ENCODE peak calls at places on chromosome 4, in seven cellular contexts. One of them, this sample, is unnamed.

GRCh38 chr4:28555851-28556250 is 1695.2 kb downstream of the STIM2 start:
- DNase-seq in amygdala: no peak
- DNase-seq in activated naive CD4-positive, alpha-beta T cell: no peak
- DNase-seq in endothelial cell: no peak
- DNase-seq in AG08396: no peak
- DNase-seq in NCI-H2081 treated with DMSO at 0.1 percent for 48 hours: no peak
- DNase-seq in germinal center: no peak
- DNase-seq in this sample: no peak

GRCh38 chr4:5423670-5424069 is 284.7 kb downstream of the EVC2 start:
- DNase-seq in amygdala: no peak
- DNase-seq in AG08396: no peak
- DNase-seq in endothelial cell: no peak
- DNase-seq in NCI-H2081 treated with DMSO at 0.1 percent for 48 hours: no peak
- DNase-seq in germinal center: no peak
- DNase-seq in activated naive CD4-positive, alpha-beta T cell: no peak
- DNase-seq in this sample: no peak

GRCh38 chr4:125303058-125303457 is 11.7 kb upstream of the FAT4 start:
- DNase-seq in germinal center: no peak
- DNase-seq in amygdala: no peak
- DNase-seq in endothelial cell: no peak
- DNase-seq in AG08396: no peak
- DNase-seq in NCI-H2081 treated with DMSO at 0.1 percent for 48 hours: no peak
- DNase-seq in activated naive CD4-positive, alpha-beta T cell: no peak
- DNase-seq in this sample: no peak

GRCh38 chr4:8732092-8732491 is 139.5 kb downstream of the CPZ start:
- DNase-seq in AG08396: no peak
- DNase-seq in activated naive CD4-positive, alpha-beta T cell: no peak
- DNase-seq in endothelial cell: no peak
- DNase-seq in amygdala: no peak
- DNase-seq in germinal center: no peak
- DNase-seq in NCI-H2081 treated with DMSO at 0.1 percent for 48 hours: no peak
- DNase-seq in this sample: no peak

GRCh38 chr4:61202638-61203495 is 2.7 kb downstream of the ADGRL3 start:
- DNase-seq in germinal center: no peak
- DNase-seq in NCI-H2081 treated with DMSO at 0.1 percent for 48 hours: peak; percentile 38
- DNase-seq in AG08396: no peak
- DNase-seq in activated naive CD4-positive, alpha-beta T cell: no peak
- DNase-seq in endothelial cell: peak; percentile 22
- DNase-seq in amygdala: peak; percentile 52
- DNase-seq in this sample: no peak

GRCh38 chr4:22237155-22237751 is 278.6 kb downstream of the ADGRA3 start:
- DNase-seq in germinal center: no peak
- DNase-seq in endothelial cell: peak; percentile 69
- DNase-seq in NCI-H2081 treated with DMSO at 0.1 percent for 48 hours: no peak
- DNase-seq in AG08396: no peak
- DNase-seq in activated naive CD4-positive, alpha-beta T cell: peak; percentile 14
- DNase-seq in amygdala: peak; percentile 65
- DNase-seq in this sample: no peak

GRCh38 chr4:54497947-54498346 is 159.8 kb upstream of the KIT start:
- DNase-seq in NCI-H2081 treated with DMSO at 0.1 percent for 48 hours: no peak
- DNase-seq in amygdala: no peak
- DNase-seq in AG08396: no peak
- DNase-seq in activated naive CD4-positive, alpha-beta T cell: no peak
- DNase-seq in endothelial cell: no peak
- DNase-seq in germinal center: no peak
- DNase-seq in this sample: no peak

GRCh38 chr4:149964001-149964400 is 114.2 kb upstream of the DCLK2 start:
- DNase-seq in germinal center: no peak
- DNase-seq in endothelial cell: no peak
- DNase-seq in AG08396: no peak
- DNase-seq in NCI-H2081 treated with DMSO at 0.1 percent for 48 hours: no peak
- DNase-seq in amygdala: no peak
- DNase-seq in activated naive CD4-positive, alpha-beta T cell: no peak
- DNase-seq in this sample: no peak

GRCh38 chr4:48832571-48832970 is 1.7 kb downstream of the OCIAD1 start:
- DNase-seq in activated naive CD4-positive, alpha-beta T cell: no peak
- DNase-seq in AG08396: no peak
- DNase-seq in germinal center: no peak
- DNase-seq in endothelial cell: no peak
- DNase-seq in amygdala: no peak
- DNase-seq in NCI-H2081 treated with DMSO at 0.1 percent for 48 hours: no peak
- DNase-seq in this sample: no peak

GRCh38 chr4:8586246-8586645 is 6.1 kb downstream of the GPR78 start:
- DNase-seq in activated naive CD4-positive, alpha-beta T cell: no peak
- DNase-seq in AG08396: no peak
- DNase-seq in endothelial cell: no peak
- DNase-seq in amygdala: no peak
- DNase-seq in germinal center: no peak
- DNase-seq in NCI-H2081 treated with DMSO at 0.1 percent for 48 hours: no peak
- DNase-seq in this sample: no peak

GRCh38 chr4:117796677-117797076 is 237.6 kb upstream of the NDST3 start:
- DNase-seq in endothelial cell: no peak
- DNase-seq in AG08396: no peak
- DNase-seq in amygdala: no peak
- DNase-seq in NCI-H2081 treated with DMSO at 0.1 percent for 48 hours: peak; percentile 76
- DNase-seq in activated naive CD4-positive, alpha-beta T cell: no peak
- DNase-seq in germinal center: no peak
- DNase-seq in this sample: no peak

GRCh38 chr4:145557720-145558119 is 61.5 kb upstream of the MMAA start:
- DNase-seq in endothelial cell: peak; percentile 56
- DNase-seq in activated naive CD4-positive, alpha-beta T cell: peak; percentile 2
- DNase-seq in germinal center: peak; percentile 65
- DNase-seq in AG08396: peak; percentile 74
- DNase-seq in amygdala: peak; percentile 33
- DNase-seq in NCI-H2081 treated with DMSO at 0.1 percent for 48 hours: no peak
- DNase-seq in this sample: no peak

GRCh38 chr4:113604955-113605354 is 156.6 kb downstream of the CAMK2D start:
- DNase-seq in AG08396: no peak
- DNase-seq in endothelial cell: no peak
- DNase-seq in activated naive CD4-positive, alpha-beta T cell: no peak
- DNase-seq in germinal center: no peak
- DNase-seq in amygdala: no peak
- DNase-seq in NCI-H2081 treated with DMSO at 0.1 percent for 48 hours: no peak
- DNase-seq in this sample: no peak

GRCh38 chr4:99180367-99181169 is 36.5 kb upstream of the ADH4 start:
- DNase-seq in AG08396: peak; percentile 61
- DNase-seq in activated naive CD4-positive, alpha-beta T cell: no peak
- DNase-seq in NCI-H2081 treated with DMSO at 0.1 percent for 48 hours: no peak
- DNase-seq in germinal center: no peak
- DNase-seq in amygdala: no peak
- DNase-seq in endothelial cell: no peak
- DNase-seq in this sample: no peak